ENCODE peak calls at places on chromosomes 3 and 15, in seven cellular contexts. C, D, O, J, T, X and A are unnamed samples.

GRCh38 chr3:126102011-126102410 is 18.1 kb upstream of the SLC41A3 start:
- DNase-seq in D (no peak), C (no peak), J (no peak), O (no peak), T (no peak), X (peak; percentile 10), A (no peak)

GRCh38 chr3:194075802-194076460 is 60.0 kb upstream of the HES1 start:
- DNase-seq in J (no peak), O (no peak), C (no peak), D (no peak), T (no peak), X (no peak), A (no peak)

GRCh38 chr15:43186003-43186353 is 775 bp downstream of the CCNDBP1 start:
- DNase-seq in C (no peak), O (no peak), X (no peak), D (no peak), J (no peak), T (no peak), A (no peak)

GRCh38 chr3:179949428-179949827 is 87.3 kb downstream of the PEX5L start:
- DNase-seq in C (no peak), J (no peak), O (no peak), T (no peak), X (no peak), D (no peak), A (no peak)

GRCh38 chr3:42802876-42803799 is 1.2 kb downstream of the HIGD1A start:
- DNase-seq in J (no peak), T (no peak), O (no peak), C (no peak), X (no peak), D (no peak), A (peak; percentile 31)

GRCh38 chr3:69246612-69247011 is 124.2 kb upstream of the LMOD3 start:
- DNase-seq in O (no peak), J (no peak), X (no peak), C (no peak), T (no peak), D (no peak), A (no peak)

GRCh38 chr15:48565560-48566482 is 79.7 kb downstream of the FBN1 start:
- DNase-seq in T (no peak), C (no peak), X (no peak), J (peak; percentile 76), D (peak; percentile 92), O (no peak), A (no peak)

GRCh38 chr3:25428003-25428861 is at the start of gene RARB:
- DNase-seq in O (peak; percentile 89), X (peak; percentile 75), D (peak; percentile 73), J (peak; percentile 81), T (no peak), C (peak; percentile 79), A (peak; percentile 5)

GRCh38 chr15:32901995-32902394 is 184.2 kb downstream of the GREM1 start:
- DNase-seq in D (no peak), J (no peak), X (no peak), C (no peak), T (no peak), O (no peak), A (no peak)

GRCh38 chr3:182284793-182285192 is 508.5 kb upstream of the ATP11B start:
- DNase-seq in D (no peak), J (no peak), O (no peak), T (no peak), X (no peak), C (no peak), A (no peak)

GRCh38 chr3:40143283-40144090 is 166.0 kb upstream of the EIF1B start:
- DNase-seq in C (no peak), O (no peak), X (no peak), D (peak; percentile 45), T (no peak), J (no peak), A (no peak)

DNA sequence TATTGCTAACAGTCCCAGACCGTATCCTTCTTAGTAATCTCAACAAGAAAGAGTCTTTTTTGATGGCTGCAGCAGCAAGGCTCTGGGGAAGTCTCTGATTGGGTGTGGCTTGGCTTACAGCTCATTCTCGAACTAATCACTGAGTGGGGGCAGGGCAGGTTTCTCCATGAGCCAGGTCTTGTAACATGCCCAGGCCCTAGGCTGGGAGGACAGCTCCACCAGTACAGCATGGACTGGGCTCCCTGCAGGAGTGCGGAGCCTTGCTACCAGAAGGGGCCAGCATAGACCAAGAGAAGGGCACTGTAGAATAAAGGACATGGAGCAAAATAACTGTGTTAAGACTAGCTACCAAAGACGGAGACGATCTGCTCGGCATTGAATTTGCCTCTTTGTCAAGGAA is 7.2 kb downstream of the CD276 start:
- DNase-seq in D (peak; percentile 71), X (no peak), T (no peak), J (no peak), C (peak; percentile 60), O (no peak), A (no peak)
- TF ChIP-seq CTCF in D (no peak), X (no peak), T (no peak), J (no peak), C (peak; percentile 8), O (no peak), A (no peak)

GRCh38 chr3:190092250-190092649 is 28.4 kb downstream of the P3H2 start:
- DNase-seq in D (peak; percentile 65), X (no peak), C (no peak), O (no peak), T (no peak), J (no peak), A (no peak)
- TF ChIP-seq CTCF in D (no peak), X (no peak), C (no peak), O (no peak), T (no peak), J (no peak), A (no peak)

DNA sequence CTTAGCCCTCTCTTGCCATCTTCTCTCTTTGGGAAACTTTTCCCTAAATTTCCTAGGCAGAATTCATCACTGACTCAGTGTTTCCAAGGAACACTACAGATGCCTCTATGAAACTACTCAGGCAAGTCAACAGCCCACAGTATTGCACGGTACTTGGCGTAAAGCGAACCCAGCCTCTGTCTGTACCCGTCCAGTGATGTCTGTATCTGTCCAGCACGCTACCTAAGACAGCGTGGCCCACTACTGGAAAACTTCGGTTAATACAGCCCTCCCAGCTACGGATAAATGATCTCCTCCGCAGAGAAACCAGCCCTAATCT is 467 bp downstream of the SKIC8 start:
- DNase-seq in J (no peak), D (no peak), X (no peak), C (no peak), O (no peak), T (no peak), A (no peak)
- TF ChIP-seq CTCF in J (peak; percentile 1), D (no peak), X (no peak), C (no peak), O (no peak), T (no peak), A (no peak)

GRCh38 chr3:175357758-175358157 is 498.6 kb downstream of the NAALADL2 start:
- DNase-seq in X (no peak), O (no peak), D (no peak), T (no peak), J (no peak), C (no peak), A (no peak)
- TF ChIP-seq CTCF in X (no peak), O (no peak), D (no peak), T (no peak), J (no peak), C (no peak), A (no peak)

GRCh38 chr3:100891827-100892226 is 101.4 kb downstream of the ABI3BP start:
- DNase-seq in O (no peak), J (no peak), C (no peak), D (no peak), T (no peak), X (no peak), A (no peak)

GRCh38 chr3:100893108-100893507 is 100.1 kb downstream of the ABI3BP start:
- DNase-seq in D (no peak), O (no peak), J (no peak), X (peak; percentile 39), C (no peak), T (no peak), A (no peak)

GRCh38 chr3:100893590-100893989 is 99.6 kb downstream of the ABI3BP start:
- DNase-seq in J (no peak), O (no peak), D (peak; percentile 27), X (no peak), T (no peak), C (no peak), A (no peak)

GRCh38 chr3:100896994-100897393 is 96.2 kb downstream of the ABI3BP start:
- DNase-seq in D (no peak), O (no peak), C (no peak), J (no peak), X (no peak), T (no peak), A (no peak)

DNA sequence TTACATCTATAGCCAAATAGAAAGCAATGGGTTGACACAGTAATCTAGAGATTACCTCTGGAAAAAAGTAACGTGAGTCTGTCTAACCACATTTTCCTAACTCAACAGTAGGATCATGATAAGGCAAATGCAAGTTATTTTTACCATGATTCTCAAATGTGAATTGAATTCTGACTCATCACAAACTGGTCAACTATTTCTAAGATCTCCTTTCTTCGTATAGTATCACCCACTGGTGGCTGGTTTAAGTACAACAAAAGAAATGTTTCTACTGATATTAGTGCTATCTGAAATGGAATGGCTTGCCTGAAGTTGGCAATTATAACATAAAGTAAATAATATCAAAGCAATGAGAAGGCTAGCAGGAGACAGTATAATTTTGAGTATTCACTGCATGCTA is 102.2 kb downstream of the ABI3BP start:
- DNase-seq in D (no peak), X (no peak), C (no peak), O (no peak), T (no peak), J (no peak), A (no peak)
- TF ChIP-seq CTCF in D (peak; percentile 38), X (no peak), C (no peak), O (no peak), T (no peak), J (peak; percentile 40), A (no peak)

GRCh38 chr3:176578316-176578715 is 619.0 kb downstream of the TBL1XR1 start:
- DNase-seq in J (no peak), C (no peak), X (no peak), D (no peak), O (no peak), T (no peak), A (no peak)
- TF ChIP-seq CTCF in J (no peak), C (no peak), X (no peak), D (no peak), O (no peak), T (no peak), A (no peak)